ENCODE peak calls at places on chromosomes 3 and 15, in six cellular contexts. M, H, O, Q, T and K are unnamed samples.

GRCh38 chr3:125054436-125055164 is 1.2 kb downstream of the HEG1 start:
- DNase-seq in T (no peak), M (peak; percentile 49), H (no peak), O (peak; percentile 26), Q (peak; percentile 50), K (peak; percentile 46)

GRCh38 chr15:29571728-29572454 is 250.4 kb downstream of the TJP1 start:
- DNase-seq in Q (no peak), T (peak; percentile 40), M (peak; percentile 31), H (no peak), O (no peak), K (no peak)

GRCh38 chr3:192892981-192893827 is 24.5 kb downstream of the MB21D2 start:
- DNase-seq in Q (peak; percentile 19), M (peak; percentile 74), T (peak; percentile 84), O (peak; percentile 60), H (no peak), K (no peak)

GRCh38 chr15:45372032-45372995 is 6.0 kb downstream of the GATM start:
- DNase-seq in M (no peak), O (no peak), T (no peak), Q (no peak), H (no peak), K (no peak)

GRCh38 chr3:185677146-185677829 is 91.2 kb downstream of the SENP2 start:
- DNase-seq in Q (no peak), M (peak; percentile 62), T (no peak), H (no peak), O (no peak), K (no peak)

GRCh38 chr3:48440590-48440958 is 517 bp downstream of the TMA7 start:
- DNase-seq in M (no peak), O (peak; percentile 38), Q (no peak), T (peak; percentile 45), H (no peak), K (no peak)

GRCh38 chr3:57423335-57423734 is 120.8 kb downstream of the DNAH12 start:
- DNase-seq in T (no peak), H (no peak), Q (no peak), M (no peak), O (no peak), K (no peak)

GRCh38 chr3:107822308-107822707 is 268.5 kb downstream of the CD47 start:
- DNase-seq in T (no peak), M (no peak), H (no peak), O (no peak), Q (no peak), K (no peak)

GRCh38 chr3:196024968-196025367 is 56.9 kb downstream of the TFRC start:
- DNase-seq in Q (no peak), T (no peak), H (no peak), O (no peak), M (no peak), K (no peak)

GRCh38 chr3:14440531-14441239 is 38.3 kb downstream of the SLC6A6 start:
- DNase-seq in Q (no peak), O (no peak), M (no peak), T (no peak), H (no peak), K (no peak)

GRCh38 chr3:39378092-39378491 is 5.1 kb upstream of the SLC25A38 start:
- DNase-seq in O (peak; percentile 52), Q (no peak), H (no peak), T (peak; percentile 50), M (peak; percentile 47), K (no peak)

GRCh38 chr3:49627634-49628033 is 46.5 kb upstream of the APEH start:
- DNase-seq in Q (no peak), O (no peak), M (no peak), H (no peak), T (no peak), K (no peak)

GRCh38 chr3:188397766-188398705 is 244.1 kb downstream of the LPP start:
- DNase-seq in H (no peak), Q (no peak), T (peak; percentile 33), O (no peak), M (no peak), K (peak; percentile 58)

GRCh38 chr3:17573396-17573795 is 169.0 kb downstream of the TBC1D5 start:
- DNase-seq in T (no peak), O (no peak), H (no peak), M (no peak), Q (no peak), K (no peak)

GRCh38 chr3:11136871-11137626 is 17.2 kb upstream of the HRH1 start:
- DNase-seq in H (peak; percentile 85), T (peak; percentile 60), Q (peak; percentile 84), M (peak; percentile 100), O (no peak), K (peak; percentile 57)

GRCh38 chr15:57235865-57236264 is 140.4 kb upstream of the CGNL1 start:
- DNase-seq in M (no peak), Q (no peak), H (no peak), O (no peak), T (no peak), K (no peak)

GRCh38 chr15:58758141-58758540 is 8.6 kb upstream of the ADAM10 start:
- DNase-seq in Q (no peak), H (no peak), M (no peak), O (no peak), T (no peak), K (no peak)

GRCh38 chr3:81485444-81485865 is 276.0 kb downstream of the GBE1 start:
- DNase-seq in O (no peak), M (no peak), T (peak; percentile 32), Q (no peak), H (no peak), K (no peak)

GRCh38 chr15:69489101-69489571 is 36.5 kb downstream of the RPLP1 start:
- DNase-seq in Q (no peak), M (no peak), T (no peak), H (peak; percentile 29), O (no peak), K (no peak)

GRCh38 chr3:127669541-127670228 is 3.1 kb upstream of the ABTB1 start:
- DNase-seq in O (no peak), H (peak; percentile 82), Q (no peak), T (no peak), M (no peak), K (no peak)

GRCh38 chr15:40902605-40903561 is 8.6 kb downstream of the VPS18 start:
- DNase-seq in H (peak; percentile 92), T (peak; percentile 58), O (no peak), Q (no peak), M (no peak), K (no peak)
- TF ChIP-seq POLR2A in H (no peak), T (no peak), O (no peak), Q (no peak), M (no peak), K (no peak)

DNA sequence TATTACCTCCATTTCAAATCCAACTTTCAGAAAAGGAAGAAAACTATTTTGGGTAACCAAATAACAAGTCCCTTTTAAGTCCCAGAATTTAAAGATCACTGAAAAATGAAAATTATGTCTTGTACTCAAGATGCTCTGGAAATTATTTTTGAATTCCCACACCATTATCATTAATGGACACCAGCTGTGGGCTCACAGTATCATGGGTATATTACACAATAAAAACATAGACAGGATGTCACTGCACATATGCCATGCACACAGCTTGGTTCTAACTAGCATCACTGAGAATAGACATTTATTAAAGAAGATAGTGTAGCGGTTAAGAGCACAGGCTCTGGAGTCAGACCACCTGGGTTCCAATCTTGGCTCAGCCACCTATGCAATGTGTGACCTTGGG is 130.4 kb downstream of the FRMD5 start:
- DNase-seq in O (no peak), H (no peak), T (no peak), M (no peak), Q (no peak), K (no peak)
- TF ChIP-seq POLR2A in O (no peak), H (no peak), T (no peak), M (no peak), Q (no peak), K (no peak)

GRCh38 chr15:39581501-39582285 is 814 bp downstream of the THBS1 start:
- DNase-seq in Q (peak; percentile 70), H (peak; percentile 92), O (no peak), T (no peak), M (peak; percentile 52), K (no peak)
- TF ChIP-seq POLR2A in Q (no peak), H (no peak), O (peak; percentile 44), T (no peak), M (no peak), K (no peak)

DNA sequence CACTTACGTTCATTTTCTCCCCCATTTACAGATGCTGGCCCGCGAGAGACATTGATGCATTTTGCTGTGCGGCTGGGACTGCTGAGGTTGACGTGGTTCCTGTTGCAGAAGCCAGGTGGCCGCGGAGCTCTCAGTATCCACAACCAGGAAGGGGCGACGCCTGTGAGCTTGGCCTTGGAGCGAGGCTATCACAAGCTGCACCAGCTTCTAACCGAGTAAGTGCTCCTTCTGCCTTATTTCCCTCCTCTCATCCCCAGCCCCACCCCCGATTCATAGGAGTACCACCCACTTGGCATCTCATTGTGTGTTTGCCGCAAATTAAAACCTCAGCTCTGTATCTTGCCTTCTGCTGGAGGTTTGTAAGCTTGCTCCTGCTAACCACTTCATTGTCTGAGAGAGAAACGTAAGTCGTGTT is 163.3 kb downstream of the AKAP13 start:
- DNase-seq in O (peak; percentile 70), H (peak; percentile 90), M (no peak), T (peak; percentile 75), Q (peak; percentile 41), K (peak; percentile 53)
- TF ChIP-seq POLR2A in O (peak; percentile 46), H (no peak), M (no peak), T (peak; percentile 12), Q (no peak), K (peak; percentile 30)

GRCh38 chr3:111971533-111971932 is 7.3 kb upstream of the ABHD10 start:
- DNase-seq in O (no peak), H (no peak), Q (no peak), M (no peak), T (no peak), K (no peak)

GRCh38 chr3:111968319-111969059 is 10.3 kb upstream of the ABHD10 start:
- DNase-seq in Q (no peak), H (no peak), T (no peak), O (no peak), M (no peak), K (no peak)

GRCh38 chr3:111967071-111967470 is 11.8 kb upstream of the ABHD10 start:
- DNase-seq in M (no peak), H (no peak), T (no peak), Q (no peak), O (no peak), K (no peak)

GRCh38 chr3:111965484-111965883 is 13.3 kb upstream of the ABHD10 start:
- DNase-seq in Q (no peak), H (no peak), T (no peak), O (no peak), M (no peak), K (no peak)

GRCh38 chr3:111967651-111968274 is 11.1 kb upstream of the ABHD10 start:
- DNase-seq in Q (peak; percentile 86), H (peak; percentile 96), M (peak; percentile 31), T (peak; percentile 88), O (peak; percentile 90), K (peak; percentile 44)
- TF ChIP-seq POLR2A in Q (no peak), H (no peak), M (no peak), T (no peak), O (no peak), K (no peak)